ENCODE peak calls at places on chromosomes 11 and 22, in four cellular contexts. One of them, this sample, is unnamed.

GRCh38 chr11:19615503-19615902 is 97.1 kb upstream of the NAV2 start:
- DNase-seq in HFFc6: no peak
- DNase-seq in left colon: no peak
- DNase-seq in activated CD4-positive, alpha-beta T cell treated with anti-CD3 and anti-CD28 coated beads, Interleukin-2, amount 10 ng/mL, durations not matched to agents 7 days and 5 days: no peak
- DNase-seq in this sample: no peak

GRCh38 chr11:326592-326841 is 5.9 kb upstream of the IFITM3 start:
- DNase-seq in HFFc6: no peak
- DNase-seq in left colon: no peak
- DNase-seq in activated CD4-positive, alpha-beta T cell treated with anti-CD3 and anti-CD28 coated beads, Interleukin-2, amount 10 ng/mL, durations not matched to agents 7 days and 5 days: no peak
- DNase-seq in this sample: no peak

GRCh38 chr11:70568504-70569172 is 170.3 kb downstream of the CTTN start:
- DNase-seq in HFFc6: peak; percentile 13
- DNase-seq in left colon: peak; percentile 73
- DNase-seq in activated CD4-positive, alpha-beta T cell treated with anti-CD3 and anti-CD28 coated beads, Interleukin-2, amount 10 ng/mL, durations not matched to agents 7 days and 5 days: no peak
- DNase-seq in this sample: peak; percentile 22

GRCh38 chr11:67572747-67573419 is 10.7 kb upstream of the GSTP1 start:
- DNase-seq in HFFc6: peak; percentile 22
- DNase-seq in left colon: peak; percentile 63
- DNase-seq in activated CD4-positive, alpha-beta T cell treated with anti-CD3 and anti-CD28 coated beads, Interleukin-2, amount 10 ng/mL, durations not matched to agents 7 days and 5 days: peak; percentile 41
- DNase-seq in this sample: peak; percentile 76

GRCh38 chr11:19370100-19370861 is 129.5 kb upstream of the E2F8 start:
- DNase-seq in HFFc6: no peak
- DNase-seq in left colon: no peak
- DNase-seq in activated CD4-positive, alpha-beta T cell treated with anti-CD3 and anti-CD28 coated beads, Interleukin-2, amount 10 ng/mL, durations not matched to agents 7 days and 5 days: no peak
- DNase-seq in this sample: peak; percentile 69

GRCh38 chr22:47049078-47049609 is 286.7 kb downstream of the TBC1D22A start:
- DNase-seq in HFFc6: no peak
- DNase-seq in left colon: no peak
- DNase-seq in activated CD4-positive, alpha-beta T cell treated with anti-CD3 and anti-CD28 coated beads, Interleukin-2, amount 10 ng/mL, durations not matched to agents 7 days and 5 days: no peak
- DNase-seq in this sample: no peak

GRCh38 chr22:47032956-47033647 is 270.7 kb downstream of the TBC1D22A start:
- DNase-seq in HFFc6: no peak
- DNase-seq in left colon: peak; percentile 73
- DNase-seq in activated CD4-positive, alpha-beta T cell treated with anti-CD3 and anti-CD28 coated beads, Interleukin-2, amount 10 ng/mL, durations not matched to agents 7 days and 5 days: no peak
- DNase-seq in this sample: no peak

GRCh38 chr22:35540600-35541253 is at the start of gene RASD2:
- DNase-seq in HFFc6: no peak
- DNase-seq in left colon: peak; percentile 76
- DNase-seq in activated CD4-positive, alpha-beta T cell treated with anti-CD3 and anti-CD28 coated beads, Interleukin-2, amount 10 ng/mL, durations not matched to agents 7 days and 5 days: peak; percentile 29
- DNase-seq in this sample: no peak

GRCh38 chr11:113695207-113695606 is 10.9 kb downstream of the TMPRSS5 start:
- DNase-seq in HFFc6: no peak
- DNase-seq in left colon: no peak
- DNase-seq in activated CD4-positive, alpha-beta T cell treated with anti-CD3 and anti-CD28 coated beads, Interleukin-2, amount 10 ng/mL, durations not matched to agents 7 days and 5 days: no peak
- DNase-seq in this sample: no peak

GRCh38 chr22:19291580-19292261 is at the start of gene CLTCL1:
- DNase-seq in HFFc6: peak; percentile 37
- DNase-seq in left colon: peak; percentile 64
- DNase-seq in activated CD4-positive, alpha-beta T cell treated with anti-CD3 and anti-CD28 coated beads, Interleukin-2, amount 10 ng/mL, durations not matched to agents 7 days and 5 days: peak; percentile 71
- DNase-seq in this sample: peak; percentile 82

GRCh38 chr11:58905716-58906547 is 33.4 kb upstream of the GLYATL1 start:
- DNase-seq in HFFc6: peak; percentile 90
- DNase-seq in left colon: peak; percentile 44
- DNase-seq in activated CD4-positive, alpha-beta T cell treated with anti-CD3 and anti-CD28 coated beads, Interleukin-2, amount 10 ng/mL, durations not matched to agents 7 days and 5 days: no peak
- DNase-seq in this sample: peak; percentile 87

GRCh38 chr11:35553021-35553420 is 27.6 kb upstream of the PAMR1 start:
- DNase-seq in HFFc6: no peak
- DNase-seq in left colon: no peak
- DNase-seq in activated CD4-positive, alpha-beta T cell treated with anti-CD3 and anti-CD28 coated beads, Interleukin-2, amount 10 ng/mL, durations not matched to agents 7 days and 5 days: no peak
- DNase-seq in this sample: no peak

GRCh38 chr22:43298062-43298801 is 44.9 kb downstream of the SCUBE1 start:
- DNase-seq in HFFc6: no peak
- DNase-seq in left colon: no peak
- DNase-seq in activated CD4-positive, alpha-beta T cell treated with anti-CD3 and anti-CD28 coated beads, Interleukin-2, amount 10 ng/mL, durations not matched to agents 7 days and 5 days: no peak
- DNase-seq in this sample: peak; percentile 39

GRCh38 chr11:7263842-7264241 is 12.1 kb downstream of the SYT9 start:
- DNase-seq in HFFc6: no peak
- DNase-seq in left colon: no peak
- DNase-seq in activated CD4-positive, alpha-beta T cell treated with anti-CD3 and anti-CD28 coated beads, Interleukin-2, amount 10 ng/mL, durations not matched to agents 7 days and 5 days: no peak
- DNase-seq in this sample: no peak

GRCh38 chr11:76783294-76783900 is at the start of gene TSKU:
- DNase-seq in HFFc6: no peak
- DNase-seq in left colon: no peak
- DNase-seq in activated CD4-positive, alpha-beta T cell treated with anti-CD3 and anti-CD28 coated beads, Interleukin-2, amount 10 ng/mL, durations not matched to agents 7 days and 5 days: no peak
- DNase-seq in this sample: no peak

GRCh38 chr11:6437993-6438392 is 2.8 kb downstream of the HPX start:
- DNase-seq in HFFc6: no peak
- DNase-seq in left colon: no peak
- DNase-seq in activated CD4-positive, alpha-beta T cell treated with anti-CD3 and anti-CD28 coated beads, Interleukin-2, amount 10 ng/mL, durations not matched to agents 7 days and 5 days: peak; percentile 29
- DNase-seq in this sample: no peak

GRCh38 chr22:30233582-30233981 is 13.0 kb downstream of the LIF start:
- DNase-seq in HFFc6: no peak
- DNase-seq in left colon: no peak
- DNase-seq in activated CD4-positive, alpha-beta T cell treated with anti-CD3 and anti-CD28 coated beads, Interleukin-2, amount 10 ng/mL, durations not matched to agents 7 days and 5 days: no peak
- DNase-seq in this sample: no peak

GRCh38 chr11:47917643-47918369 is 62.6 kb upstream of the PTPRJ start:
- DNase-seq in HFFc6: no peak
- DNase-seq in left colon: peak; percentile 83
- DNase-seq in activated CD4-positive, alpha-beta T cell treated with anti-CD3 and anti-CD28 coated beads, Interleukin-2, amount 10 ng/mL, durations not matched to agents 7 days and 5 days: no peak
- DNase-seq in this sample: peak; percentile 67

GRCh38 chr11:113532697-113533424 is 57.7 kb upstream of the DRD2 start:
- DNase-seq in HFFc6: peak; percentile 43
- DNase-seq in left colon: peak; percentile 55
- DNase-seq in activated CD4-positive, alpha-beta T cell treated with anti-CD3 and anti-CD28 coated beads, Interleukin-2, amount 10 ng/mL, durations not matched to agents 7 days and 5 days: peak; percentile 55
- DNase-seq in this sample: peak; percentile 64

GRCh38 chr11:61369372-61370348 is 7.5 kb downstream of the TMEM138 start:
- DNase-seq in HFFc6: no peak
- DNase-seq in left colon: no peak
- DNase-seq in activated CD4-positive, alpha-beta T cell treated with anti-CD3 and anti-CD28 coated beads, Interleukin-2, amount 10 ng/mL, durations not matched to agents 7 days and 5 days: no peak
- DNase-seq in this sample: peak; percentile 81

GRCh38 chr11:19498986-19499669 is 213.5 kb upstream of the NAV2 start:
- DNase-seq in HFFc6: peak; percentile 58
- DNase-seq in left colon: no peak
- DNase-seq in activated CD4-positive, alpha-beta T cell treated with anti-CD3 and anti-CD28 coated beads, Interleukin-2, amount 10 ng/mL, durations not matched to agents 7 days and 5 days: no peak
- DNase-seq in this sample: peak; percentile 74

GRCh38 chr11:5689551-5689983 is at the start of gene TRIM22:
- DNase-seq in HFFc6: peak; percentile 55
- DNase-seq in left colon: peak; percentile 48
- DNase-seq in activated CD4-positive, alpha-beta T cell treated with anti-CD3 and anti-CD28 coated beads, Interleukin-2, amount 10 ng/mL, durations not matched to agents 7 days and 5 days: peak; percentile 79
- DNase-seq in this sample: peak; percentile 18

GRCh38 chr11:120536797-120537169 is 25.2 kb downstream of the GRIK4 start:
- DNase-seq in HFFc6: no peak
- DNase-seq in left colon: no peak
- DNase-seq in activated CD4-positive, alpha-beta T cell treated with anti-CD3 and anti-CD28 coated beads, Interleukin-2, amount 10 ng/mL, durations not matched to agents 7 days and 5 days: no peak
- DNase-seq in this sample: no peak

GRCh38 chr11:12901272-12901671 is 107.8 kb upstream of the RASSF10 start:
- DNase-seq in HFFc6: no peak
- DNase-seq in left colon: no peak
- DNase-seq in activated CD4-positive, alpha-beta T cell treated with anti-CD3 and anti-CD28 coated beads, Interleukin-2, amount 10 ng/mL, durations not matched to agents 7 days and 5 days: no peak
- DNase-seq in this sample: no peak

This sample was measured in foreskin fibroblast.